ENCODE peak calls at places on chromosomes 3 and 15, in four cellular contexts. One of them, this sample, is unnamed.

GRCh38 chr3:89571707-89572106 is 464.3 kb downstream of the EPHA3 start:
- DNase-seq in AG04450: no peak
- DNase-seq in fibroblast of lung: peak
- DNase-seq in heart left ventricle: peak
- DNase-seq in this sample: no peak

GRCh38 chr3:178711753-178712152 is 175.5 kb downstream of the KCNMB2 start:
- DNase-seq in AG04450: no peak
- DNase-seq in fibroblast of lung: no peak
- DNase-seq in heart left ventricle: no peak
- DNase-seq in this sample: no peak

GRCh38 chr3:32375596-32375930 is 16.1 kb upstream of the CMTM7 start:
- DNase-seq in AG04450: no peak
- DNase-seq in fibroblast of lung: no peak
- DNase-seq in heart left ventricle: no peak
- DNase-seq in this sample: no peak

GRCh38 chr3:96209703-96210102 is 604.7 kb upstream of the EPHA6 start:
- DNase-seq in AG04450: no peak
- DNase-seq in fibroblast of lung: no peak
- DNase-seq in heart left ventricle: no peak
- DNase-seq in this sample: peak

GRCh38 chr3:71361346-71361745 is 222.2 kb downstream of the FOXP1 start:
- DNase-seq in AG04450: no peak
- DNase-seq in fibroblast of lung: no peak
- DNase-seq in heart left ventricle: no peak
- DNase-seq in this sample: peak

GRCh38 chr3:159711560-159712333 is 276.9 kb upstream of the IL12A start:
- DNase-seq in AG04450: peak
- DNase-seq in fibroblast of lung: peak
- DNase-seq in heart left ventricle: peak
- DNase-seq in this sample: peak

GRCh38 chr3:72232777-72233176 is 447.8 kb upstream of the PROK2 start:
- DNase-seq in AG04450: no peak
- DNase-seq in fibroblast of lung: no peak
- DNase-seq in heart left ventricle: no peak
- DNase-seq in this sample: no peak

GRCh38 chr15:62503451-62503850 is 338.4 kb upstream of the C2CD4B start:
- DNase-seq in AG04450: no peak
- DNase-seq in fibroblast of lung: no peak
- DNase-seq in heart left ventricle: peak
- DNase-seq in this sample: peak

GRCh38 chr3:190009621-190010020 is 111.1 kb downstream of the P3H2 start:
- DNase-seq in AG04450: no peak
- DNase-seq in fibroblast of lung: no peak
- DNase-seq in heart left ventricle: no peak
- DNase-seq in this sample: no peak

GRCh38 chr3:188021502-188022040 is 132.4 kb upstream of the LPP start:
- DNase-seq in AG04450: peak
- DNase-seq in fibroblast of lung: peak
- DNase-seq in heart left ventricle: no peak
- DNase-seq in this sample: peak

GRCh38 chr15:83278191-83278590 is 6.3 kb downstream of the BNC1 start:
- DNase-seq in AG04450: no peak
- DNase-seq in fibroblast of lung: peak
- DNase-seq in heart left ventricle: no peak
- DNase-seq in this sample: no peak

GRCh38 chr3:184559336-184559735 is 2.2 kb upstream of the EPHB3 start:
- DNase-seq in AG04450: no peak
- DNase-seq in fibroblast of lung: no peak
- DNase-seq in heart left ventricle: no peak
- DNase-seq in this sample: no peak

GRCh38 chr3:118900737-118901525 is 133.7 kb downstream of the IGSF11 start:
- DNase-seq in AG04450: no peak
- DNase-seq in fibroblast of lung: no peak
- DNase-seq in heart left ventricle: no peak
- DNase-seq in this sample: no peak

GRCh38 chr3:11638669-11639402 is 4.9 kb downstream of the VGLL4 start:
- DNase-seq in AG04450: no peak
- DNase-seq in fibroblast of lung: no peak
- DNase-seq in heart left ventricle: peak
- DNase-seq in this sample: no peak

GRCh38 chr3:99909714-99910508 is 92.2 kb downstream of the CMSS1 start:
- DNase-seq in AG04450: no peak
- DNase-seq in fibroblast of lung: peak
- DNase-seq in heart left ventricle: no peak
- DNase-seq in this sample: peak

GRCh38 chr15:92714071-92714456 is 58.5 kb upstream of the FAM174B start:
- DNase-seq in AG04450: no peak
- DNase-seq in fibroblast of lung: peak
- DNase-seq in heart left ventricle: peak
- DNase-seq in this sample: peak

GRCh38 chr3:61624300-61624699 is 62.9 kb downstream of the PTPRG start:
- DNase-seq in AG04450: no peak
- DNase-seq in fibroblast of lung: no peak
- DNase-seq in heart left ventricle: no peak
- DNase-seq in this sample: no peak

GRCh38 chr15:41116872-41117242 is 777 bp upstream of the INO80 start:
- DNase-seq in AG04450: no peak
- DNase-seq in fibroblast of lung: no peak
- DNase-seq in heart left ventricle: no peak
- DNase-seq in this sample: no peak

GRCh38 chr3:98434412-98434811 is 28.6 kb upstream of the OR5K1 start:
- DNase-seq in AG04450: no peak
- DNase-seq in fibroblast of lung: no peak
- DNase-seq in heart left ventricle: no peak
- DNase-seq in this sample: no peak

GRCh38 chr15:98155356-98155755 is 194.9 kb downstream of the ARRDC4 start:
- DNase-seq in AG04450: no peak
- DNase-seq in fibroblast of lung: peak
- DNase-seq in heart left ventricle: no peak
- DNase-seq in this sample: no peak

GRCh38 chr15:98150531-98150930 is 190.0 kb downstream of the ARRDC4 start:
- DNase-seq in AG04450: no peak
- DNase-seq in fibroblast of lung: no peak
- DNase-seq in heart left ventricle: no peak
- DNase-seq in this sample: no peak

GRCh38 chr15:98151098-98151497 is 190.6 kb downstream of the ARRDC4 start:
- DNase-seq in AG04450: no peak
- DNase-seq in fibroblast of lung: no peak
- DNase-seq in heart left ventricle: no peak
- DNase-seq in this sample: no peak

GRCh38 chr15:98150084-98150483 is 189.6 kb downstream of the ARRDC4 start:
- DNase-seq in AG04450: no peak
- DNase-seq in fibroblast of lung: no peak
- DNase-seq in heart left ventricle: no peak
- DNase-seq in this sample: no peak

GRCh38 chr15:98154863-98155262 is 194.4 kb downstream of the ARRDC4 start:
- DNase-seq in AG04450: no peak
- DNase-seq in fibroblast of lung: peak
- DNase-seq in heart left ventricle: no peak
- DNase-seq in this sample: peak
- H3K27ac ChIP-seq in AG04450: no peak
- H3K27ac ChIP-seq in fibroblast of lung: no peak
- H3K27ac ChIP-seq in heart left ventricle: no peak
- H3K27ac ChIP-seq in this sample: no peak

GRCh38 chr15:35667908-35668307 is 121.9 kb upstream of the DPH6 start:
- DNase-seq in AG04450: no peak
- DNase-seq in fibroblast of lung: no peak
- DNase-seq in heart left ventricle: no peak
- DNase-seq in this sample: no peak
- H3K27ac ChIP-seq in AG04450: no peak
- H3K27ac ChIP-seq in fibroblast of lung: no peak
- H3K27ac ChIP-seq in heart left ventricle: peak
- H3K27ac ChIP-seq in this sample: no peak

GRCh38 chr3:49353022-49353421 is 5.1 kb downstream of the GPX1 start:
- DNase-seq in AG04450: no peak
- DNase-seq in fibroblast of lung: no peak
- DNase-seq in heart left ventricle: no peak
- DNase-seq in this sample: no peak
- H3K27ac ChIP-seq in AG04450: peak
- H3K27ac ChIP-seq in fibroblast of lung: peak
- H3K27ac ChIP-seq in heart left ventricle: no peak
- H3K27ac ChIP-seq in this sample: peak

DNA sequence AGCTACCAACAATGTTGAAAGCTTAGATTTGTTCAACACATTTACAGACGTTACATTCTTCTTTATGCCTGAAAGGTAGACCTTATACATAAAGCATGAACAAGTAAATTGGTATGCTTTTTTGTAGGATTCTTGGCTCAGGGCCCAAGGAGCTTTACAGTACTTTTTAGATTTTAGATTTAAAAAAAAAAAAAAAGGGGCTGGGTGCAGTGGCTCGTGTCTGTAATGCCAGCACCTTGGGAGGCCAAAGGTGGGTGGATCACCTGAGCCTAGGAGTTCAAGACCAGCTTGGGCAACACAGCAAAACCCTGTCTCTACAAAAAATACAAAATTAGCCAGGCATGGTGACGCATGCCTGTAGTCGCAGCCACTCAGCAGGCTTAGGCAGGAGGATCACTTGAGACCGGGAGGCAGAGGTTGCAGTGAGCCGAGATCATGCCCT is 39.7 kb downstream of the MEF2A start:
- DNase-seq in AG04450: no peak
- DNase-seq in fibroblast of lung: no peak
- DNase-seq in heart left ventricle: no peak
- DNase-seq in this sample: no peak
- H3K27ac ChIP-seq in AG04450: no peak
- H3K27ac ChIP-seq in fibroblast of lung: no peak
- H3K27ac ChIP-seq in heart left ventricle: no peak
- H3K27ac ChIP-seq in this sample: no peak

GRCh38 chr3:119912220-119912619 is 130.3 kb downstream of the NR1I2 start:
- DNase-seq in AG04450: no peak
- DNase-seq in fibroblast of lung: no peak
- DNase-seq in heart left ventricle: no peak
- DNase-seq in this sample: no peak

GRCh38 chr3:119911748-119912147 is 129.8 kb downstream of the NR1I2 start:
- DNase-seq in AG04450: no peak
- DNase-seq in fibroblast of lung: no peak
- DNase-seq in heart left ventricle: no peak
- DNase-seq in this sample: no peak

DNA sequence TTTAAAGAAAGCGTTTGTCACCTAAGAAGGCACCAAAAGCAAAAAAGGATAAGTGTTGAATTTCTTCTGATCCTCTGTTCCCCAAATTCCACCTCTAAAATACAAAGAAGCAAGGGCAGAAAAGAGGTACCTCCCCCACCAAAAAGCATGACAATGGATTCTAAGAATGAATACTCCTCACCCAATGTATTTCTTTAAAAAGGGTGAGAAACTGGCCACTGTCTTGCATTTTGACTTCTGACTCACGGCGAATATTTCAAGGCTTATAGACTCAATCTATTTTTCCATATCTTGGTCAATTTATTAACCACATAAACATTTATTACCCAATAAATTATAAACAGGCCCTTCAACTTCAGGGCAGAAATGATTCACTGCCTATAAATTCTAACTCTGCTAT is 131.1 kb downstream of the NR1I2 start:
- DNase-seq in AG04450: no peak
- DNase-seq in fibroblast of lung: peak
- DNase-seq in heart left ventricle: no peak
- DNase-seq in this sample: no peak
- H3K27ac ChIP-seq in AG04450: no peak
- H3K27ac ChIP-seq in fibroblast of lung: no peak
- H3K27ac ChIP-seq in heart left ventricle: no peak
- H3K27ac ChIP-seq in this sample: no peak

GRCh38 chr3:53114412-53115074 is 15.7 kb downstream of the RFT1 start:
- DNase-seq in AG04450: no peak
- DNase-seq in fibroblast of lung: peak
- DNase-seq in heart left ventricle: no peak
- DNase-seq in this sample: no peak
- H3K27ac ChIP-seq in AG04450: no peak
- H3K27ac ChIP-seq in fibroblast of lung: no peak
- H3K27ac ChIP-seq in heart left ventricle: no peak
- H3K27ac ChIP-seq in this sample: no peak

GRCh38 chr15:58469432-58470353 is 37.9 kb downstream of the LIPC start:
- DNase-seq in AG04450: peak
- DNase-seq in fibroblast of lung: peak
- DNase-seq in heart left ventricle: peak
- DNase-seq in this sample: peak
- H3K27ac ChIP-seq in AG04450: peak
- H3K27ac ChIP-seq in fibroblast of lung: peak
- H3K27ac ChIP-seq in heart left ventricle: no peak
- H3K27ac ChIP-seq in this sample: peak